ENCODE peak calls at places on chromosomes 13 and 19, in four cellular contexts. X is GM12878, T is H1, R is HepG2. N is an unnamed sample.

GRCh38 chr19:35585844-35586243 is at the start of gene PMIS2:
- DNase-seq in X (no peak), T (no peak), R (no peak), N (peak)

GRCh38 chr13:98242403-98242802 is 65.3 kb upstream of the RNF113B start:
- DNase-seq in X (no peak), T (no peak), R (no peak), N (no peak)

GRCh38 chr13:33366469-33367062 is 81.0 kb upstream of the STARD13 start:
- DNase-seq in X (no peak), T (no peak), R (peak), N (no peak)

GRCh38 chr13:21020176-21020575 is 41.2 kb downstream of the LATS2 start:
- DNase-seq in X (no peak), T (no peak), R (no peak), N (no peak)

GRCh38 chr19:4691383-4691782 is 21.2 kb upstream of the MYDGF start:
- DNase-seq in X (no peak), T (no peak), R (no peak), N (peak)

GRCh38 chr13:97330448-97330847 is 103.5 kb upstream of the RAP2A start:
- DNase-seq in X (no peak), T (no peak), R (no peak), N (no peak)

GRCh38 chr19:32469796-32470195 is 64.2 kb downstream of the DPY19L3 start:
- DNase-seq in X (no peak), T (no peak), R (no peak), N (no peak)

GRCh38 chr13:46668906-46669525 is 116.0 kb downstream of the LRCH1 start:
- DNase-seq in X (no peak), T (no peak), R (no peak), N (no peak)

GRCh38 chr13:61695147-61695546 is 279.5 kb upstream of the PCDH20 start:
- DNase-seq in X (no peak), T (no peak), R (no peak), N (no peak)

GRCh38 chr13:71320452-71320851 is 546.6 kb downstream of the DACH1 start:
- DNase-seq in X (no peak), T (peak), R (peak), N (no peak)

GRCh38 chr19:5966941-5967340 is 11.0 kb downstream of the RANBP3 start:
- DNase-seq in X (no peak), T (no peak), R (no peak), N (no peak)
- TF ChIP-seq EP300 in X (no peak), T (no peak), R (no peak), N (no peak)

GRCh38 chr19:1749373-1750342 is 3.6 kb upstream of the ONECUT3 start:
- DNase-seq in X (no peak), T (no peak), R (no peak), N (no peak)
- TF ChIP-seq EZH2 in X (peak), T (peak), R (peak), N (no peak)

GRCh38 chr19:44112802-44113137 is 429 bp upstream of the ZNF225 start:
- DNase-seq in X (no peak), T (no peak), R (no peak), N (no peak)

GRCh38 chr19:44113784-44114390 is 688 bp downstream of the ZNF225 start:
- DNase-seq in X (no peak), T (no peak), R (no peak), N (no peak)

GRCh38 chr19:44109458-44109857 is 3.7 kb upstream of the ZNF225 start:
- DNase-seq in X (no peak), T (no peak), R (no peak), N (no peak)

GRCh38 chr19:44111910-44112463 is 1.2 kb upstream of the ZNF225 start:
- DNase-seq in X (no peak), T (peak), R (no peak), N (peak)

GRCh38 chr19:44113138-44113783 is at the start of gene ZNF225:
- DNase-seq in X (peak), T (peak), R (peak), N (peak)
- TF ChIP-seq EP300 in X (no peak), T (no peak), R (no peak), N (no peak)

DNA sequence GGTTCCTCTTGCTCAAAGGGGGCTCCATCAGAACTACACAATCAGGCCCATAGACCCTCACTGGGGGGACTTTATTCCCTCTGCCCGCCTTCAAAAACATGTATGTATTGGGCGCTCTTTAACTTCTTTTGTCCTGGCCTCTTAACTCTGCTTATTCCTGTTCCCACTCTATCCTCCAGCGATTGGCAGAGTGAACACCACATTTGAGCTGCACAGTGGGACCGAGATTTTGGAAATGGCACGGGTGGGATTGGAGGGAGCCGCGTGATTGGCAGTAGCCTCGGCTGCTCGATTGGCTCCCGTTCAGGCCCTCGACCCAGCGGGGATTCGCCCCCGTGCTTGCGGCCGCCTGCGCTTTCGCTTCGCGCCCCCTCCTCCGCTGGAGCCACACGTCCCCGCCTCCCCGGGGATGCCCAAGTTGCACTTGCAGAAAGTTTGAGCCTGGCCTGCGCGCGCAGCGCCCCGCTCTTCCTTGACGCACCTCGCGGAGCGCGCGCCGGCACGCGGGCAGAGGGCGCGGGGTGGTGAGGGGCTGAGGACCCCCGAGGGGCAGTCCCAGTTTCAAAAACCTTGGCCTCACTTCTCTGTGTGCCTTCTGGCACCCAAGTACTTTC is at the start of gene ZIC5:
- DNase-seq in X (no peak), T (peak), R (no peak), N (no peak)
- TF ChIP-seq EZH2 in X (no peak), T (no peak), R (peak), N (no peak)

GRCh38 chr13:78177306-78177705 is 258.7 kb upstream of the EDNRB start:
- DNase-seq in X (no peak), T (no peak), R (no peak), N (no peak)
- TF ChIP-seq EP300 in X (no peak), T (no peak), R (no peak), N (no peak)

GRCh38 chr13:95552208-95552538 is 347 bp upstream of the CLDN10 start:
- DNase-seq in X (no peak), T (no peak), R (no peak), N (no peak)

GRCh38 chr13:95553614-95554385 is 1.3 kb downstream of the CLDN10 start:
- DNase-seq in X (no peak), T (peak), R (no peak), N (no peak)

GRCh38 chr13:95556981-95557380 is 4.5 kb downstream of the CLDN10 start:
- DNase-seq in X (no peak), T (no peak), R (no peak), N (no peak)

GRCh38 chr13:95552539-95553270 is at the start of gene CLDN10:
- DNase-seq in X (no peak), T (peak), R (no peak), N (peak)

DNA sequence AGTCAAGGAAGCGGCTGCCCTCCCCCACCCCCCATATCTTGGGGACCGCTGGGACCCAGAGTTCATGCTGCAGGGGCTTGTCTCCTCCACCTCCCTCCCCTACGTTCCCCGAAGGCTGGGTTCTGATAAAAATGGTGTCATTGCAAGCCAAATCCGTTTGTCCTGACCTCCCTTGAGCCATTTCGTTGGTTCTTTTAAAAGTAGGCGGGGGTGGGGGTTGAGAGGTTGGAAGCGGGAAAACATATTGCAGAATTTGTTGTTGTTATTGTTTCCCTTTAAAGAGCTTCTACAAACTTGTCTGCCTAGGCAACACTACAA is 710 bp downstream of the CLDN10 start:
- DNase-seq in X (no peak), T (no peak), R (no peak), N (no peak)
- TF ChIP-seq EZH2 in X (no peak), T (no peak), R (no peak), N (no peak)

GRCh38 chr13:113584205-113584869 is at the start of gene TFDP1:
- DNase-seq in X (peak), T (peak), R (peak), N (peak)
- TF ChIP-seq EP300 in X (no peak), T (no peak), R (no peak), N (no peak)

DNA sequence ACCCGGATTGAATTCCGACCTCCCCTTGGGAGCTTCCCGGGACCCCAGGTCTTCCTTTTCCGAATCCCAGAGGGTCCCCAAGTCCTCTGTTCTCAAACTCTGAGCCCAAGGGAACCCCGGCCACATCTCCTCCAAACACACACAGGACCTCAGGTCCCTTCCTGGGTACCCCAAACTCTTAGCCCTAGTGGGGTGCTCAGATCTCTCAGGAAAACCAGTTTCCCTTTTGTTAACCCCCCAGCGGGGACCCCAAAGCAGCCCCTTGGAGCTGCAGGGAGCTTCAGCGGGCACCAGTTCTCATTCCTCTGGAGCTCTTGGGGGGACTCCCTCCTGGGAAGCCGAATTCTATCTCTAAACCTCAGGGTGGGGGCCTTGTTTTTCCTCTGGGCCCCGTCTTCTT is 774 bp downstream of the CACNG6 start:
- DNase-seq in X (no peak), T (no peak), R (no peak), N (no peak)
- TF ChIP-seq EZH2 in X (no peak), T (no peak), R (no peak), N (no peak)

GRCh38 chr19:44890366-44891015 is 563 bp upstream of the TOMM40 start:
- DNase-seq in X (peak), T (peak), R (peak), N (peak)
- TF ChIP-seq EP300 in X (peak), T (no peak), R (no peak), N (peak)

N was measured in K562.